ENCODE peak calls at places on chromosomes 4 and X, in four cellular contexts. B is neuronal stem cell, M is trophoblast cell, A is H1. I is an unnamed sample.

GRCh38 chr4:15569746-15570145 is 85.4 kb downstream of the FBXL5 start:
- DNase-seq in B (no peak), A (no peak), M (peak), I (no peak)

GRCh38 chrX:19846995-19847790 is 40.2 kb downstream of the SH3KBP1 start:
- DNase-seq in B (no peak), A (peak), M (peak), I (peak)

GRCh38 chr4:25654971-25655963 is at the start of gene SLC34A2:
- DNase-seq in A (peak), B (peak), M (peak), I (no peak)

GRCh38 chrX:139204903-139205667 is 325.5 kb upstream of the F9 start:
- DNase-seq in A (no peak), B (no peak), M (no peak), I (no peak)

GRCh38 chr4:90209922-90210321 is 82.7 kb downstream of the CCSER1 start:
- DNase-seq in B (no peak), A (no peak), M (no peak), I (no peak)

GRCh38 chr4:145909331-145909730 is 29.3 kb downstream of the ZNF827 start:
- DNase-seq in B (peak), M (peak), A (peak), I (no peak)

GRCh38 chr4:16083217-16084191 is at the start of gene PROM1:
- DNase-seq in M (peak), A (no peak), B (peak), I (no peak)

GRCh38 chr4:1990348-1990645 is 18.5 kb downstream of the NELFA start:
- DNase-seq in A (no peak), B (no peak), M (no peak), I (no peak)

GRCh38 chr4:3340703-3341088 is 47.9 kb downstream of the RGS12 start:
- DNase-seq in B (no peak), M (no peak), A (no peak), I (no peak)

GRCh38 chr4:10089346-10089745 is 27.3 kb downstream of the WDR1 start:
- DNase-seq in B (no peak), A (peak), M (no peak), I (no peak)

GRCh38 chrX:118975831-118976598 is 1.6 kb downstream of the LONRF3 start:
- DNase-seq in A (no peak), B (no peak), M (peak), I (peak)

GRCh38 chrX:68633981-68634380 is 13.5 kb upstream of the STARD8 start:
- DNase-seq in A (no peak), M (peak), B (no peak), I (no peak)

GRCh38 chr4:176906693-176907092 is 114.0 kb upstream of the VEGFC start:
- DNase-seq in M (no peak), A (no peak), B (no peak), I (peak)

GRCh38 chr4:122826000-122826595 is 533 bp upstream of the FGF2 start:
- DNase-seq in A (no peak), M (no peak), B (no peak), I (no peak)

GRCh38 chr4:176044589-176044951 is 21.1 kb upstream of the WDR17 start:
- DNase-seq in B (no peak), A (no peak), M (no peak), I (no peak)

GRCh38 chr4:67549123-67549522 is 3.8 kb upstream of the CENPC start:
- DNase-seq in A (no peak), B (no peak), M (peak), I (no peak)

GRCh38 chr4:138835833-138836521 is 179.6 kb upstream of the NOCT start:
- DNase-seq in B (no peak), A (no peak), M (peak), I (no peak)

GRCh38 chr4:20432098-20432497 is 180.4 kb downstream of the SLIT2 start:
- DNase-seq in M (no peak), B (peak), A (no peak), I (peak)

GRCh38 chr4:164438321-164438720 is 315.6 kb upstream of the SMIM31 start:
- DNase-seq in M (peak), A (no peak), B (no peak), I (no peak)

GRCh38 chr4:119478446-119479179 is 150.0 kb downstream of the PDE5A start:
- DNase-seq in A (no peak), M (no peak), B (no peak), I (no peak)

GRCh38 chrX:9880237-9880636 is 86.9 kb upstream of the CLDN34 start:
- DNase-seq in M (no peak), B (no peak), A (no peak), I (no peak)

GRCh38 chrX:153662266-153662665 is 11.3 kb downstream of the PNCK start:
- DNase-seq in B (no peak), A (no peak), M (peak), I (peak)

GRCh38 chr4:184750926-184751584 is 17.2 kb upstream of the CENPU start:
- DNase-seq in M (no peak), A (no peak), B (no peak), I (no peak)

GRCh38 chrX:29662759-29663503 is 552.4 kb upstream of the MAGEB2 start:
- DNase-seq in B (no peak), A (no peak), M (peak), I (peak)

GRCh38 chr4:108849611-108850406 is 87.0 kb upstream of the ETNPPL start:
- DNase-seq in M (no peak), A (no peak), B (no peak), I (peak)

GRCh38 chr4:121484633-121485032 is 103.8 kb upstream of the QRFPR start:
- DNase-seq in B (peak), A (no peak), M (peak), I (peak)

GRCh38 chr4:181525641-181526040 is 717.6 kb upstream of the TENM3 start:
- DNase-seq in M (peak), A (no peak), B (no peak), I (no peak)

GRCh38 chrX:154489182-154489581 is 1.2 kb downstream of the SLC10A3 start:
- DNase-seq in A (no peak), B (no peak), M (no peak), I (no peak)

GRCh38 chrX:149638860-149639259 is 7.3 kb upstream of the TMEM185A start:
- DNase-seq in M (peak), B (no peak), A (no peak), I (no peak)

GRCh38 chr4:134787315-134787714 is 585.7 kb upstream of the PABPC4L start:
- DNase-seq in M (no peak), B (no peak), A (no peak), I (no peak)

GRCh38 chrX:132071260-132071659 is 48.2 kb downstream of the STK26 start:
- DNase-seq in A (no peak), B (no peak), M (peak), I (peak)

GRCh38 chrX:85003655-85004244 is at the start of gene APOOL:
- DNase-seq in M (peak), A (peak), B (peak), I (peak)

GRCh38 chrX:85001344-85001743 is 2.3 kb upstream of the APOOL start:
- DNase-seq in M (no peak), B (no peak), A (no peak), I (no peak)

GRCh38 chrX:85004255-85004654 is 578 bp downstream of the APOOL start:
- DNase-seq in M (peak), A (no peak), B (no peak), I (peak)
- H3K18ac ChIP-seq in M (no peak), A (no peak), B (no peak), I (no peak)

GRCh38 chrX:148037020-148037419 is 55.9 kb downstream of the FMR1NB start:
- DNase-seq in A (no peak), M (no peak), B (no peak), I (no peak)
- H3K4me3 ChIP-seq in A (no peak), M (no peak), B (no peak), I (no peak)

DNA sequence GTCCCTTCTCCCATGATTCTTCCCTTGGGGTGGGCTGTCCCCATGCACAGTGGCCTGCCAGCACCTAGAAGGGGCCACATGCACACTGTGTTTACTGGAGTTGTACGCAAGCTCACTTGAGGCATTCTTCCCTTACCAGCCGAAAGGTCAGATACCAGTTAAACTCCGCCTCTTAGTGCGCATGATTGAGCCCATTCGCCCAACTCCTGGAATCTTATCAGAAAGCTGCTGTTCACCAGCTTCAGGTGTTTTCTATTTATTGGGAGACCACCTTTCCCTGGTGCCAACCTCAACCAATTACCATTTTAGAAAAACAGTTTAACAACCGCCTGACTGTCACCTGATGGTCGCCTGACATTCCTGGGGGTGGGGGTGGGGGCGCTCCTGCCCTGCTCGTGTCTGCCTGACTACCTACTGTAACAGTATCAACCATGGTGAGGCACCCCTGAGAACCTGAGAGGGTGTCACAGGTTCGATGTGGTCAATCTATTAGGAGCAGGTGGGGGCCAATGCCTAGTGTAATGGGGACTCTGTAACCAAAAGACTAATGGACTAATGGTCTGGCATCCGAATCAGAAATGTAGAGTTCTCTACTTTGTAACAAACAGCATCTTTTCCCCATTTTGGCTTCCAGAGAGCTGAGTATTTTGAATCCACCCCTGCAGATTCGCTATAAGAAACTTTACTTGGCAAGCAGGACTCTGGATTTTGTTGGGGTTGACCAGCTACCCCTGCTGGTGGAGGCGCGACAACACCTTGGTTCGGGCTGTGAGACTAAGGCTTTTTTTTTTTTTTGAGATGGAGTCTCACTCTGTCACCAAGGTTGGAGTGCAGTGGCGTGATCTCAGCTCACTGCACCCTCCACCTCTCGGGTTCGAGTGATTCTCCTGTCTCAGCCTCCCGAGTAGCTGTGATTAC is 58.3 kb upstream of the ZNF157 start:
- DNase-seq in B (no peak), A (no peak), M (peak), I (peak)
- H2BK12ac ChIP-seq in B (no peak), A (peak), M (no peak), I (no peak)

DNA sequence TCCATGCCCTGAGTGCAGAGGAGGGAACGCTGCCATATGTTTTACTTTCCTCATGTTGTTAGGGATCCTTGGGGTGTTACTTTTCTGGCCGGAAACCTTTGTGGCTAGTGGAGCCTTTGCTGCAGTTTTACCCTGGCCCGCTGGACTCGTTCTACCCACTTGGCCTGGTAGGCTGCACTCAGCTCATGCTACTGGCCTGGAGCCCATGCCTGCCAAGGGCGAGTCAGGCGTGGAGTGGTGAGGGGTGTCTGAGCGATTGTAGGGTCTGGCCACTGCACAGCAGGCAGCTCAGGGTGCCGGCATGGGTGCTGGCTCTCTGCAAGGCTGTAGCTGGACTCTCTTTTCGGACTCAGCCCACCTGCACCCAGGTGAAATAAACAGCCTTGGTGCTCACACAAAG is 41.4 kb upstream of the IL9R start:
- DNase-seq in M (no peak), A (no peak), B (no peak), I (no peak)
- H3K18ac ChIP-seq in M (no peak), A (no peak), B (no peak), I (no peak)